ENCODE peak calls at places on chromosomes 12 and 14, in five cellular contexts. S is H1, J is HepG2, T is endothelial cell of umbilical vein, W is K562. N is an unnamed sample.

GRCh38 chr12:29547151-29547561 is 49.7 kb upstream of the OVCH1 start:
- DNase-seq in S (no peak), J (no peak), T (peak), W (no peak), N (no peak)

GRCh38 chr14:103391048-103391447 is 5.8 kb downstream of the MARK3 start:
- DNase-seq in S (no peak), J (peak), T (peak), W (no peak), N (no peak)

GRCh38 chr12:54191126-54191525 is 2.3 kb upstream of the SMUG1 start:
- DNase-seq in S (no peak), J (no peak), T (no peak), W (no peak), N (no peak)

GRCh38 chr12:21910642-21911041 is 30.6 kb downstream of the ABCC9 start:
- DNase-seq in S (no peak), J (no peak), T (no peak), W (no peak), N (no peak)

GRCh38 chr14:96741151-96741977 is 55.8 kb upstream of the VRK1 start:
- DNase-seq in S (peak), J (no peak), T (peak), W (peak), N (no peak)

GRCh38 chr12:39240573-39240972 is 202.3 kb downstream of the KIF21A start:
- DNase-seq in S (no peak), J (no peak), T (no peak), W (no peak), N (no peak)

GRCh38 chr12:69056743-69057515 is 124.0 kb upstream of the CPM start:
- DNase-seq in S (no peak), J (no peak), T (no peak), W (no peak), N (no peak)

GRCh38 chr14:36604757-36605505 is 22.5 kb upstream of the NKX2-8 start:
- DNase-seq in S (no peak), J (peak), T (peak), W (peak), N (peak)

GRCh38 chr14:90827919-90828610 is 11.8 kb upstream of the TTC7B start:
- DNase-seq in S (peak), J (peak), T (peak), W (peak), N (peak)
- TF ChIP-seq POLR2AphosphoS5 in S (no peak), J (peak), T (peak), W (peak), N (peak)

GRCh38 chr12:115758886-115759620 is 518.4 kb downstream of the MED13L start:
- DNase-seq in S (no peak), J (no peak), T (no peak), W (no peak), N (no peak)
- H3K27ac ChIP-seq in S (no peak), J (no peak), T (no peak), W (no peak), N (no peak)

GRCh38 chr12:75945581-75945980 is 86.0 kb downstream of the PHLDA1 start:
- DNase-seq in S (no peak), J (no peak), T (no peak), W (no peak), N (no peak)
- H3K9ac ChIP-seq in S (no peak), J (no peak), T (no peak), W (peak), N (no peak)

GRCh38 chr12:49762468-49762847 is 21.1 kb downstream of the TMBIM6 start:
- DNase-seq in S (no peak), J (no peak), T (no peak), W (no peak), N (no peak)

GRCh38 chr12:49761677-49762467 is 20.5 kb downstream of the TMBIM6 start:
- DNase-seq in S (no peak), J (no peak), T (no peak), W (no peak), N (no peak)

GRCh38 chr12:49764126-49764525 is 22.8 kb downstream of the TMBIM6 start:
- DNase-seq in S (no peak), J (no peak), T (no peak), W (no peak), N (no peak)

GRCh38 chr12:49766115-49766455 is 24.7 kb downstream of the TMBIM6 start:
- DNase-seq in S (no peak), J (no peak), T (no peak), W (no peak), N (no peak)

DNA sequence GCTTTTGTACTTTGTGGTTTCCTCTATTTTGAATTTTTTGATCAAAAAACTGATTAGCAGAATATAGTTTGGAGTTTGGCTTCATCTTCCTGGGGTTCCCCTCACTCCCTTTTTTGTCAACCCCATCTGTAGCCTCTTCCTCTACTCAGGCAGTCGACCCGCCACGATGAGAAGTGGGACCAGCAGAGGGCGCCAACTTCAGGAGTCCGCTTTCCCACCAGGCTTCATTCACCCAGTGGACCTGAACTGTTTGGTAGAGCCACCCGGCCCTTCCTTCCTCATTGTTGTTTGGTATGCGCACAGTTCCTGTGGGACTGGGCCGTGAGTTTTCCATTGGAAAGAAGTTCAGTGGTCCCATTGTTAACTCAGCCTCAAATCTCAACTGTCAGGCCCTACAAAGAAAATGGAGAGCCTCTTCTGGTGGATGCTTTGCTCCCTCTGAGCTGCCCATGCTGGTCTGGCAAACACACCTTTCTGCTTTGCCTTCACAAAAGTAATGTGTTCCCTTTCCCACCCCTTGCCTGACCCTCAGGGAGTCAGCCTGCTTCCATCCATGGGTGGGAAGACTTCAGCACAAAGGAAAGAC is 21.7 kb downstream of the TMBIM6 start:
- DNase-seq in S (peak), J (peak), T (peak), W (peak), N (no peak)
- TF ChIP-seq POLR2AphosphoS5 in S (no peak), J (no peak), T (no peak), W (no peak), N (no peak)

GRCh38 chr12:27177716-27178115 is 66.4 kb upstream of the STK38L start:
- DNase-seq in S (no peak), J (no peak), T (peak), W (no peak), N (no peak)

GRCh38 chr12:27180862-27181261 is 63.2 kb upstream of the STK38L start:
- DNase-seq in S (no peak), J (no peak), T (no peak), W (no peak), N (no peak)

GRCh38 chr12:27178251-27178650 is 65.8 kb upstream of the STK38L start:
- DNase-seq in S (no peak), J (no peak), T (no peak), W (no peak), N (no peak)

GRCh38 chr12:27179399-27180214 is 64.5 kb upstream of the STK38L start:
- DNase-seq in S (no peak), J (peak), T (peak), W (no peak), N (no peak)

DNA sequence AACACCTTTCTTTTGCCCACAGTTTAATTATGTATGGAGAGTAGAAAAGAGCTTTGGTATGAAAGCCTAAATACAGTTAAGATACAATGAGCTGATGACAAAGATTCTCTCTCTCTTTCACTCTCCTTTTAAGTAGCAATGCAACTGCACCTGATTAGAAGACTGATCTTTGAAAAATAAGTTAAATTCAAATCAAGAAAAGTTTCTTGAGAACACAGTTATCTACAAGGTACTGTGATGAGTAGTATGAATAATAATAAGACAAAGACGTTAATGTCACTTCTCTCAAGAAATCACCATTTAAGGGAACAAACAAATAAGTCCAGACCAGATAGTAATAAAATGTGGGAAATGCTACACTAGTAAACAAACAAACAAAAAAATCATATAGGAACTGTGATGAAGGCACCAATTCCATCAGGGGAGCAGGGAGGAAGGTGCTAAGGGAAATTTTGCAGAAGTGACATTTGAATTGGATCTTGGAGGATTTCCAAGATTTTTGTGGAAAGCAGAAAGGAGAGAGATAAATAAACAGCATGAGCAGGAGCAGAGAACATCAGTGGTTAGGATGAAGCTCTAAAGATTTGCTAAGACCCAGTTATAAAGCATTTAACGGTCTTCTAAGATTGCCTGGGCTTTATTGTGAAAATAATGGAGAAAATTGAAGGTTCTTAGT is 65.2 kb upstream of the STK38L start:
- DNase-seq in S (no peak), J (no peak), T (no peak), W (no peak), N (no peak)
- H3K27ac ChIP-seq in S (no peak), J (no peak), T (peak), W (no peak), N (no peak)

DNA sequence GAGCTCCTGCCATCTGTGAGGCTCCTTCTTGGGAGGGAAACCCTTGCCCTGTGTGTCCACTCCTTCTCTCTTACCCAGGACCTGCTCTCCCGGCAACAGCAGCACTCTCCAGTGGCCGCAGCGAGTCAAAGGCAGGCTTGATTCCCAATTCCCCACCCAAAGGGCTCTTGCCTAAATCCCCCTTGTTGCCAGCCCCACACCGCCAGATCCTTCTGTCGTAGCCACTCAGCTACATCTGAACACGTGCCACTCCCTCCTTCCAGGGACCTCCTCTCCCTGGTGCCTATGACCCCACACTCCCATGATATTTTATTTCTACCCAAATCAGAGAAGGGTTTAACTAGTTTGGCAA is 14.2 kb upstream of the SELPLG start:
- DNase-seq in S (no peak), J (no peak), T (no peak), W (no peak), N (no peak)
- H3K9ac ChIP-seq in S (no peak), J (no peak), T (no peak), W (no peak), N (no peak)

GRCh38 chr12:24947541-24948451 is 1.1 kb downstream of the BCAT1 start:
- DNase-seq in S (no peak), J (no peak), T (peak), W (no peak), N (no peak)

GRCh38 chr12:24948816-24949722 is at the start of gene BCAT1:
- DNase-seq in S (peak), J (peak), T (peak), W (peak), N (no peak)

GRCh38 chr12:24950231-24950834 is 1.4 kb upstream of the BCAT1 start:
- DNase-seq in S (no peak), J (no peak), T (no peak), W (peak), N (no peak)

GRCh38 chr12:24945822-24946221 is 3.1 kb downstream of the BCAT1 start:
- DNase-seq in S (no peak), J (no peak), T (peak), W (no peak), N (no peak)

GRCh38 chr12:24948452-24948815 is 467 bp downstream of the BCAT1 start:
- DNase-seq in S (no peak), J (no peak), T (no peak), W (peak), N (no peak)
- TF ChIP-seq POLR2AphosphoS5 in S (no peak), J (no peak), T (no peak), W (no peak), N (peak)

DNA sequence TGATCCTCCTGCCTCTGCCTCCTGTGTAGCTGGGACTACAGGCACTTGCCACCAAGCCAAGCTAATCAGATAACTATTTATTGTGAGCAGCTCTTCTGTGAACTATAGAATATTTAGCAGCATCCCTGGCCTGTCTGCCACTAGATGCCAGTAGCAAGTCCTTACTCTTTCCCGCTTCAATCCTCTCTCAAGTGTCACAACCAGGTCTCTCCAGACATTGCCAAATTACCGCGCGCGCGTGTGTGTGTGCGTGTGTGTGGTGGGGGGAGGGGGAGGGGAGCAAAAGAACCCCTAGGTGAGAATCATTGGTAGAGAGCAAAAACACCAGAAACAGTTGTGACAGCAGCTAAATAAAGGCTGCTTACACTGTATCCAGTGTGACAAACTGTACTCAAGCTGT is 49.9 kb downstream of the PPP2R5E start:
- DNase-seq in S (no peak), J (no peak), T (no peak), W (no peak), N (no peak)
- H3K27ac ChIP-seq in S (no peak), J (no peak), T (no peak), W (no peak), N (no peak)

GRCh38 chr12:109016978-109017377 is 3.9 kb downstream of the SVOP start:
- DNase-seq in S (no peak), J (no peak), T (no peak), W (no peak), N (no peak)

GRCh38 chr12:109016016-109016415 is 4.9 kb downstream of the SVOP start:
- DNase-seq in S (no peak), J (no peak), T (no peak), W (no peak), N (no peak)

GRCh38 chr12:109018276-109018675 is 2.6 kb downstream of the SVOP start:
- DNase-seq in S (no peak), J (no peak), T (no peak), W (no peak), N (no peak)

GRCh38 chr12:109020750-109021380 is at the start of gene SVOP:
- DNase-seq in S (peak), J (peak), T (peak), W (peak), N (peak)

GRCh38 chr12:109020136-109020535 is 732 bp downstream of the SVOP start:
- DNase-seq in S (no peak), J (no peak), T (no peak), W (no peak), N (no peak)
- H3K9ac ChIP-seq in S (no peak), J (no peak), T (no peak), W (no peak), N (no peak)

GRCh38 chr14:95386536-95386935 is 66.8 kb upstream of the CLMN start:
- DNase-seq in S (no peak), J (no peak), T (no peak), W (no peak), N (no peak)

GRCh38 chr14:95387826-95388445 is 68.2 kb upstream of the CLMN start:
- DNase-seq in S (no peak), J (no peak), T (no peak), W (no peak), N (no peak)

GRCh38 chr14:95392841-95393240 is 73.1 kb upstream of the CLMN start:
- DNase-seq in S (no peak), J (no peak), T (no peak), W (no peak), N (no peak)

GRCh38 chr14:95388699-95389098 is 69.0 kb upstream of the CLMN start:
- DNase-seq in S (no peak), J (no peak), T (no peak), W (no peak), N (no peak)

DNA sequence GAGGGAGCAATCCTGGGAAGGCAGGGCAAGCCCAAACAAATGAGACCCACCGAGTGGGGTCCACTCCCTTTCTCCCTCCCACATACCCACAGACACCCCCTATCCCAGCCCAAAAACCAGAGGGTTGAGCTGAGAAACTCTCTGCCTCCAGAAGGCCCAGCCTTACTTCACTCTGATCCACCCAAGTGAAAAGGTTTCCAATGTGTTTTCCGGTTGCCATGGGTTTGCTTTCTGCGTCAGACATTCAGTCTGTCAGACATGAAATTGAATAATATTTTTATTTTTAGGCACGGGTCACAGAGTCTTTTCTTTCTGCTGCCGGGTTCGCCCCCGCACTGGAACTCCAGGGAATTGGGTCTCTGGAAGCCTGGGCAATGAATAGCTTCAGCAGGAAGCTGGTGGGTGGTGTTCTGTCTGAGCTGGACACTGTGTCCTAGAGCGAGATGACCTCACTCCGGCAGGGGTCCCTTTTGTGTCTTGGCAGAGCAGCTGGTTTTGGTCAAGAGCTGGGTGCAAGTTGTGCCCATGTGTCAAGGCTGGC is 69.8 kb upstream of the CLMN start:
- DNase-seq in S (no peak), J (no peak), T (no peak), W (no peak), N (no peak)
- TF ChIP-seq POLR2AphosphoS5 in S (no peak), J (no peak), T (no peak), W (no peak), N (no peak)